ENCODE peak calls at places on chromosomes 1 and 21, in six cellular contexts. One of them, this sample, is unnamed.

GRCh38 chr1:25629836-25630235 is 13.2 kb downstream of the MAN1C1 start:
- DNase-seq in caudate nucleus: no peak
- DNase-seq in stimulated activated naive CD8-positive, alpha-beta T cell treated with anti-CD3 and anti-CD28 coated beads, Interleukin-15, Interleukin-2, amounts not matched to agents 100 U/mL and 50 U/mL, for 24 hours: no peak
- DNase-seq in HTR-8/SVneo: no peak
- DNase-seq in activated T-helper 9 cell treated with anti-CD3 and anti-CD28 coated beads, Interleukin-2, amount 50 U/mL, for 16 hours: no peak
- DNase-seq in lower lobe of right lung: no peak
- DNase-seq in this sample: no peak

GRCh38 chr1:206727981-206728380 is 42.6 kb upstream of the IL19 start:
- DNase-seq in lower lobe of right lung: no peak
- DNase-seq in caudate nucleus: no peak
- DNase-seq in HTR-8/SVneo: no peak
- DNase-seq in stimulated activated naive CD8-positive, alpha-beta T cell treated with anti-CD3 and anti-CD28 coated beads, Interleukin-15, Interleukin-2, amounts not matched to agents 100 U/mL and 50 U/mL, for 24 hours: no peak
- DNase-seq in activated T-helper 9 cell treated with anti-CD3 and anti-CD28 coated beads, Interleukin-2, amount 50 U/mL, for 16 hours: no peak
- DNase-seq in this sample: no peak

GRCh38 chr1:226937940-226938725 is 2.0 kb upstream of the COQ8A start:
- DNase-seq in caudate nucleus: no peak
- DNase-seq in activated T-helper 9 cell treated with anti-CD3 and anti-CD28 coated beads, Interleukin-2, amount 50 U/mL, for 16 hours: no peak
- DNase-seq in lower lobe of right lung: no peak
- DNase-seq in stimulated activated naive CD8-positive, alpha-beta T cell treated with anti-CD3 and anti-CD28 coated beads, Interleukin-15, Interleukin-2, amounts not matched to agents 100 U/mL and 50 U/mL, for 24 hours: no peak
- DNase-seq in HTR-8/SVneo: no peak
- DNase-seq in this sample: no peak

GRCh38 chr1:243575070-243575469 is 275.0 kb downstream of the AKT3 start:
- DNase-seq in stimulated activated naive CD8-positive, alpha-beta T cell treated with anti-CD3 and anti-CD28 coated beads, Interleukin-15, Interleukin-2, amounts not matched to agents 100 U/mL and 50 U/mL, for 24 hours: no peak
- DNase-seq in caudate nucleus: no peak
- DNase-seq in lower lobe of right lung: no peak
- DNase-seq in activated T-helper 9 cell treated with anti-CD3 and anti-CD28 coated beads, Interleukin-2, amount 50 U/mL, for 16 hours: no peak
- DNase-seq in HTR-8/SVneo: no peak
- DNase-seq in this sample: no peak

GRCh38 chr1:183148599-183148998 is 37.5 kb upstream of the LAMC2 start:
- DNase-seq in activated T-helper 9 cell treated with anti-CD3 and anti-CD28 coated beads, Interleukin-2, amount 50 U/mL, for 16 hours: no peak
- DNase-seq in HTR-8/SVneo: no peak
- DNase-seq in lower lobe of right lung: no peak
- DNase-seq in stimulated activated naive CD8-positive, alpha-beta T cell treated with anti-CD3 and anti-CD28 coated beads, Interleukin-15, Interleukin-2, amounts not matched to agents 100 U/mL and 50 U/mL, for 24 hours: no peak
- DNase-seq in caudate nucleus: no peak
- DNase-seq in this sample: no peak

GRCh38 chr1:204091787-204092312 is 18.9 kb downstream of the SOX13 start:
- DNase-seq in activated T-helper 9 cell treated with anti-CD3 and anti-CD28 coated beads, Interleukin-2, amount 50 U/mL, for 16 hours: no peak
- DNase-seq in stimulated activated naive CD8-positive, alpha-beta T cell treated with anti-CD3 and anti-CD28 coated beads, Interleukin-15, Interleukin-2, amounts not matched to agents 100 U/mL and 50 U/mL, for 24 hours: no peak
- DNase-seq in caudate nucleus: no peak
- DNase-seq in lower lobe of right lung: no peak
- DNase-seq in HTR-8/SVneo: no peak
- DNase-seq in this sample: no peak

GRCh38 chr1:53574621-53575020 is 115.4 kb downstream of the DMRTB1 start:
- DNase-seq in activated T-helper 9 cell treated with anti-CD3 and anti-CD28 coated beads, Interleukin-2, amount 50 U/mL, for 16 hours: no peak
- DNase-seq in lower lobe of right lung: no peak
- DNase-seq in caudate nucleus: no peak
- DNase-seq in HTR-8/SVneo: no peak
- DNase-seq in stimulated activated naive CD8-positive, alpha-beta T cell treated with anti-CD3 and anti-CD28 coated beads, Interleukin-15, Interleukin-2, amounts not matched to agents 100 U/mL and 50 U/mL, for 24 hours: no peak
- DNase-seq in this sample: no peak

GRCh38 chr21:30072496-30072895 is 94.1 kb downstream of the CLDN17 start:
- DNase-seq in HTR-8/SVneo: peak
- DNase-seq in caudate nucleus: no peak
- DNase-seq in lower lobe of right lung: no peak
- DNase-seq in stimulated activated naive CD8-positive, alpha-beta T cell treated with anti-CD3 and anti-CD28 coated beads, Interleukin-15, Interleukin-2, amounts not matched to agents 100 U/mL and 50 U/mL, for 24 hours: no peak
- DNase-seq in activated T-helper 9 cell treated with anti-CD3 and anti-CD28 coated beads, Interleukin-2, amount 50 U/mL, for 16 hours: no peak
- DNase-seq in this sample: no peak

GRCh38 chr1:9121891-9122409 is 7.0 kb downstream of the GPR157 start:
- DNase-seq in HTR-8/SVneo: no peak
- DNase-seq in lower lobe of right lung: no peak
- DNase-seq in activated T-helper 9 cell treated with anti-CD3 and anti-CD28 coated beads, Interleukin-2, amount 50 U/mL, for 16 hours: no peak
- DNase-seq in caudate nucleus: no peak
- DNase-seq in stimulated activated naive CD8-positive, alpha-beta T cell treated with anti-CD3 and anti-CD28 coated beads, Interleukin-15, Interleukin-2, amounts not matched to agents 100 U/mL and 50 U/mL, for 24 hours: peak
- DNase-seq in this sample: peak

GRCh38 chr1:204584699-204585372 is 68.6 kb downstream of the MDM4 start:
- DNase-seq in activated T-helper 9 cell treated with anti-CD3 and anti-CD28 coated beads, Interleukin-2, amount 50 U/mL, for 16 hours: no peak
- DNase-seq in HTR-8/SVneo: no peak
- DNase-seq in stimulated activated naive CD8-positive, alpha-beta T cell treated with anti-CD3 and anti-CD28 coated beads, Interleukin-15, Interleukin-2, amounts not matched to agents 100 U/mL and 50 U/mL, for 24 hours: no peak
- DNase-seq in lower lobe of right lung: no peak
- DNase-seq in caudate nucleus: no peak
- DNase-seq in this sample: no peak

GRCh38 chr1:206911064-206911663 is 10.6 kb downstream of the FCMR start:
- DNase-seq in lower lobe of right lung: no peak
- DNase-seq in caudate nucleus: no peak
- DNase-seq in HTR-8/SVneo: peak
- DNase-seq in stimulated activated naive CD8-positive, alpha-beta T cell treated with anti-CD3 and anti-CD28 coated beads, Interleukin-15, Interleukin-2, amounts not matched to agents 100 U/mL and 50 U/mL, for 24 hours: no peak
- DNase-seq in activated T-helper 9 cell treated with anti-CD3 and anti-CD28 coated beads, Interleukin-2, amount 50 U/mL, for 16 hours: no peak
- DNase-seq in this sample: no peak

GRCh38 chr1:28751315-28752056 is 14.7 kb downstream of the YTHDF2 start:
- DNase-seq in HTR-8/SVneo: peak
- DNase-seq in lower lobe of right lung: no peak
- DNase-seq in caudate nucleus: no peak
- DNase-seq in activated T-helper 9 cell treated with anti-CD3 and anti-CD28 coated beads, Interleukin-2, amount 50 U/mL, for 16 hours: no peak
- DNase-seq in stimulated activated naive CD8-positive, alpha-beta T cell treated with anti-CD3 and anti-CD28 coated beads, Interleukin-15, Interleukin-2, amounts not matched to agents 100 U/mL and 50 U/mL, for 24 hours: no peak
- DNase-seq in this sample: no peak

GRCh38 chr1:31033573-31033972 is 31.9 kb downstream of the PUM1 start:
- DNase-seq in lower lobe of right lung: no peak
- DNase-seq in stimulated activated naive CD8-positive, alpha-beta T cell treated with anti-CD3 and anti-CD28 coated beads, Interleukin-15, Interleukin-2, amounts not matched to agents 100 U/mL and 50 U/mL, for 24 hours: no peak
- DNase-seq in HTR-8/SVneo: no peak
- DNase-seq in activated T-helper 9 cell treated with anti-CD3 and anti-CD28 coated beads, Interleukin-2, amount 50 U/mL, for 16 hours: no peak
- DNase-seq in caudate nucleus: no peak
- DNase-seq in this sample: no peak

GRCh38 chr1:245512181-245512888 is 357.6 kb downstream of the KIF26B start:
- DNase-seq in caudate nucleus: no peak
- DNase-seq in HTR-8/SVneo: no peak
- DNase-seq in stimulated activated naive CD8-positive, alpha-beta T cell treated with anti-CD3 and anti-CD28 coated beads, Interleukin-15, Interleukin-2, amounts not matched to agents 100 U/mL and 50 U/mL, for 24 hours: no peak
- DNase-seq in lower lobe of right lung: no peak
- DNase-seq in activated T-helper 9 cell treated with anti-CD3 and anti-CD28 coated beads, Interleukin-2, amount 50 U/mL, for 16 hours: no peak
- DNase-seq in this sample: no peak